ENCODE peak calls at places on chromosome 17, in five cellular contexts. P is K562, M is HepG2, C is upper lobe of left lung, W is GM12878. N is an unnamed sample. For H3K27me3, the result is how much of the 10 kb centered on the place peaks cover.

GRCh38 chr17:28878981-28879380 is 18.6 kb downstream of the FLOT2 start:
- ATAC-seq in C (no peak), M (peak), W (peak), P (peak), N (no peak)

GRCh38 chr17:63940584-63940983 is 8.5 kb upstream of the CD79B start:
- ATAC-seq in M (no peak), C (no peak), W (no peak), P (no peak), N (no peak)

GRCh38 chr17:58224315-58224714 is 5.3 kb upstream of the MKS1 start:
- ATAC-seq in M (no peak), W (no peak), P (peak), C (no peak), N (no peak)

GRCh38 chr17:43888548-43888947 is 18.8 kb downstream of the MPP2 start:
- ATAC-seq in W (no peak), M (no peak), P (no peak), C (no peak), N (no peak)

GRCh38 chr17:10968007-10968406 is 130.1 kb upstream of the PIRT start:
- ATAC-seq in W (no peak), C (no peak), M (no peak), P (no peak), N (no peak)

GRCh38 chr17:31424944-31425582 is 33.6 kb downstream of the RAB11FIP4 start:
- ATAC-seq in P (no peak), C (peak), W (no peak), M (peak), N (no peak)

GRCh38 chr17:17042381-17042736 is at the start of gene MPRIP:
- ATAC-seq in W (no peak), C (no peak), M (no peak), P (no peak), N (peak)

GRCh38 chr17:68089881-68090280 is 54.3 kb downstream of the KPNA2 start:
- ATAC-seq in C (peak), M (peak), P (peak), W (peak), N (peak)

GRCh38 chr17:76887809-76888208 is 19.6 kb downstream of the MGAT5B start:
- ATAC-seq in W (no peak), M (peak), P (peak), C (no peak), N (no peak)

GRCh38 chr17:357634-358033 is 5.0 kb upstream of the RPH3AL start:
- ATAC-seq in C (no peak), M (no peak), W (no peak), P (no peak), N (no peak)

GRCh38 chr17:10050597-10051101 is 145.6 kb upstream of the RCVRN start:
- ATAC-seq in W (peak), M (no peak), P (no peak), C (peak), N (peak)

GRCh38 chr17:57337390-57337789 is 81.1 kb downstream of the MSI2 start:
- ATAC-seq in M (no peak), P (no peak), C (no peak), W (no peak), N (no peak)

GRCh38 chr17:82193520-82194236 is 19.0 kb downstream of the CCDC57 start:
- ATAC-seq in M (no peak), C (peak), W (no peak), P (no peak), N (no peak)
- H3K27me3 ChIP-seq in M (under half), C (under half), W (under half), P (under half), N (under half)

GRCh38 chr17:80482555-80483308 is 6.3 kb upstream of the NPTX1 start:
- ATAC-seq in W (no peak), C (no peak), P (peak), M (no peak), N (no peak)
- TF ChIP-seq EP300 in W (no peak), C (no peak), P (no peak), M (no peak), N (no peak)

GRCh38 chr17:7129311-7129710 is 14.7 kb upstream of the ASGR2 start:
- ATAC-seq in W (no peak), P (no peak), C (no peak), M (no peak), N (no peak)
- H3K27me3 ChIP-seq in W (under half), P (under half), C (under half), M (under half), N (half or more)

DNA sequence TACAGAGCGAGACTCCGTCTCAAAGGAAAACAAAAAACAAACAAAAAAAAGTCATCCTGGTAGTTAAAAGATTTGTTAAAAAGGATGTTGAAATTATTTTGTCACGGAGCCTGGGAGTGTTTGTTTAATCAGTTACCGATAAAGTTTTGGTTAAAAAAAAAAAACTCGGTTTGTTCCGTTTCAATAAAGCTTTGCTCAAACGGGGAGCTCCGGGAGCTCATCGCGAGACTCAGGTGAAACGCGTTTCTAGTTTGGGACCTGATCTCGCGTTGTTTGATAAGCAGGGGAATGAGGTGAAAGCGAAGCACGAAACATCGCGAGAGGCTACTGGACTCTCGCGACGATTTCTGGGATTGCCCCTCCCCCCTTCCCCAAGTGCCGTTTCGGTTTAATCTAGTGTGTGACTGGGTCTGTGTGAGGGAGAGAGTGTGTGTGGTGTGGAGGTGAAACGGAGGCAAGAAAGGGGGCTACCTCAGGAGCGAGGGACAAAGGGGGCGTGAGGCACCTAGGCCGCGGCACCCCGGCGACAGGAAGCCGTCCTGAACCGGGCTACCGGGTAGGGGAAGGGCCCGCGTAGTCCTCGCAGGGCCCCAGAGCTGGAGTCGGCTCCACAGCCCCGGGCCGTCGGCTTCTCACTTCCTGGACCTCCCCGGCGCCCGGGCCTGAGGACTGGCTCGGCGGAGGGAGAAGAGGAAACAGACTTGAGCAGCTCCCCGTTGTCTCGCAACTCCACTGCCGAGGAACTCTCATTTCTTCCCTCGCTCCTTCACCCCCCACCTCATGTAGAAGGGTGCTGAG is at the start of gene CDK12:
- ATAC-seq in C (peak), W (peak), M (peak), P (peak), N (peak)
- TF ChIP-seq EP300 in C (no peak), W (no peak), M (peak), P (no peak), N (no peak)

GRCh38 chr17:38703742-38704644 is 1.1 kb upstream of the MLLT6 start:
- ATAC-seq in P (peak), C (peak), W (peak), M (peak), N (peak)
- H3K27me3 ChIP-seq in P (under half), C (under half), W (under half), M (under half), N (under half)

GRCh38 chr17:51995797-51996403 is 162.6 kb downstream of the CA10 start:
- ATAC-seq in W (no peak), P (no peak), M (no peak), C (no peak), N (no peak)
- TF ChIP-seq EP300 in W (no peak), P (no peak), M (no peak), C (no peak), N (no peak)

DNA sequence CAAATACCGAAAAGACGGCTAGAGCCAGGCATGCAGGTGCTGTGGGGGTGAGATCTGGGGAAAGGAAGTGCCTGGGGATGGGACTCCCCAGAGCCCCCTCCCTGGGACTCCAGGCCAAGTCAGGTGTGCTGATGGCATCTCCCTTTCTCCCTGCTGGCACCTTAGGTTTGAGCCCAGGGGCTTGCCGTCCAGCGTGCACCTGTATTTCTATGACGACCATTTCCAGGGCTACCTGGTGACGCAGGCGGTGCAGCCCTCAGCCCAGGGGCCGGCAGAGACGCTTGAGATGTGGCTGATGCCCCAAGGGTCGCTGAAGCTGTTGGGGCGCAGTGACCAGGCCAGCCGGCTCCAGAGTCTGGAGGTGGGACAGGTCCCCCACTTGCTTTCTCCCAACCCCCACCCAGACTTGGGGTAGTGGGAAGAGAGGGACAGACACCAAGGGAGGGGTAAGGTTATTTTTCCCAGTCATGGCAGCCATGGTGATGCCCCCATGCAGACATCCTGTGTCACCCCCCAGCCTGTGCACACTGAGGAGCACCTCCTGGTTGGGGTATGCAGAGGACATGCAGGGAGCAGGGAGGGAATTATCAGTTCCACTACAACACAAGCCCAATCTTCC is 11.1 kb downstream of the XYLT2 start:
- ATAC-seq in W (no peak), M (no peak), P (no peak), C (no peak), N (no peak)
- H3K27me3 ChIP-seq in W (under half), M (under half), P (under half), C (under half), N (under half)

GRCh38 chr17:65064452-65065019 is 8.0 kb upstream of the GNA13 start:
- ATAC-seq in P (peak), M (peak), C (no peak), W (no peak), N (no peak)
- TF ChIP-seq EP300 in P (no peak), M (peak), C (no peak), W (no peak), N (no peak)

DNA sequence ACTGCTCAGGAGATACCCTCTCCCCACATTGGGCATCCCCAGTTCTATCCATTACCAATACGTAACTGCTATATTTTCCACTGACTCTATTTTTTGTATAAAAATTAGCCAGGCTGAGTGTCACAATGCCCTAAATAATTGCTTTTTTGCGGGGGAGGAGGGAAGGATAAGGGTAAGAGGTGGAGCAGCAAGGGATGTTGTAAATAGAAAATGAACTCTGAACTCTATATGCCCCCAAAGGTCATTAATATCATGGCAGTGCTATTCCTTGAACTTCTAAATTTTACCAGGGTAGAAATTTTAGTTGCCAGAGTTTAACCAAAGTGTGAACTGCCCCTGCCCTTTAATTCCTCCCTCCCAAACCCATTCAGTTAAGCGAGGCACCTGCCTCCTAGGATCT is 118.7 kb downstream of the SKAP1 start:
- ATAC-seq in M (no peak), C (no peak), W (no peak), P (peak), N (no peak)
- H3K27me3 ChIP-seq in M (under half), C (under half), W (under half), P (under half), N (half or more)

N was measured in gastroesophageal sphincter.